ENCODE peak calls at places on chromosomes 1 and 21, in eight cellular contexts. A is activated naive CD4-positive, alpha-beta T cell treated with anti-CD3 and anti-CD28 coated beads for 36 hours; J is fibroblast of mammary gland; T is CD4-positive, alpha-beta T cell; Y is skeletal muscle cell; Q is AG09309; L is NCI-H1105 treated with DMSO at 0.1 percent for 48 hours; B is GM13977. I is an unnamed sample.

GRCh38 chr1:69737527-69738176 is 169.9 kb downstream of the LRRC7 start:
- DNase-seq in Q (peak; percentile 42), Y (peak; percentile 29), T (no peak), L (peak; percentile 60), A (peak; percentile 12), B (peak; percentile 12), J (peak; percentile 81), I (peak; percentile 66)

GRCh38 chr1:145858238-145858936 is 494 bp downstream of the PIAS3 start:
- DNase-seq in L (peak; percentile 76), Y (no peak), T (peak; percentile 17), J (no peak), Q (no peak), B (peak; percentile 85), A (peak; percentile 66), I (peak; percentile 82)

GRCh38 chr1:59903136-59903754 is 23.3 kb downstream of the CYP2J2 start:
- DNase-seq in Q (no peak), A (peak; percentile 51), B (peak; percentile 16), Y (no peak), J (peak; percentile 25), L (peak; percentile 3), T (no peak), I (peak; percentile 36)

GRCh38 chr1:200290010-200290685 is 119.7 kb downstream of the ZNF281 start:
- DNase-seq in J (no peak), T (no peak), A (no peak), B (no peak), Q (no peak), L (no peak), Y (no peak), I (no peak)

GRCh38 chr1:200372885-200373181 is 37.0 kb downstream of the ZNF281 start:
- DNase-seq in L (no peak), B (no peak), A (no peak), Y (no peak), T (no peak), J (no peak), Q (no peak), I (no peak)

GRCh38 chr1:12565966-12566352 is 52.1 kb downstream of the DHRS3 start:
- DNase-seq in A (no peak), L (no peak), J (no peak), B (no peak), T (no peak), Q (no peak), Y (no peak), I (no peak)

GRCh38 chr1:114154963-114155322 is 1.3 kb upstream of the SYT6 start:
- DNase-seq in Y (no peak), L (no peak), A (peak; percentile 24), T (no peak), J (peak; percentile 40), B (no peak), Q (no peak), I (no peak)

GRCh38 chr1:45535988-45536766 is 14.4 kb upstream of the AKR1A1 start:
- DNase-seq in Y (no peak), Q (no peak), J (no peak), L (no peak), T (no peak), B (no peak), A (no peak), I (no peak)

GRCh38 chr1:21647431-21648373 is 21.5 kb downstream of the RAP1GAP start:
- DNase-seq in J (peak; percentile 59), L (no peak), B (peak; percentile 72), Y (no peak), Q (no peak), T (no peak), A (peak; percentile 62), I (no peak)

GRCh38 chr1:53305650-53306049 is 22.2 kb downstream of the LRP8 start:
- DNase-seq in B (no peak), T (no peak), Q (no peak), Y (no peak), J (no peak), A (no peak), L (no peak), I (no peak)

GRCh38 chr21:45532826-45533730 is 9.2 kb downstream of the SLC19A1 start:
- DNase-seq in A (no peak), J (no peak), Y (no peak), B (no peak), Q (no peak), T (no peak), L (no peak), I (no peak)

GRCh38 chr21:45318146-45318555 is 30.5 kb upstream of the POFUT2 start:
- DNase-seq in J (no peak), L (no peak), A (no peak), B (no peak), Y (no peak), Q (no peak), T (no peak), I (no peak)

GRCh38 chr1:236400061-236400638 is 6.1 kb downstream of the EDARADD start:
- DNase-seq in Y (no peak), T (no peak), J (no peak), Q (no peak), A (no peak), L (no peak), B (no peak), I (no peak)

GRCh38 chr21:37450385-37451044 is 83.9 kb downstream of the DYRK1A start:
- DNase-seq in T (no peak), J (peak; percentile 44), L (no peak), B (no peak), Y (no peak), A (peak; percentile 15), Q (no peak), I (no peak)

GRCh38 chr21:35083246-35083645 is 34.1 kb upstream of the RUNX1 start:
- DNase-seq in B (no peak), T (no peak), Q (no peak), J (no peak), Y (no peak), L (no peak), A (no peak), I (no peak)

GRCh38 chr1:208129057-208129456 is 115.1 kb downstream of the PLXNA2 start:
- DNase-seq in B (no peak), Y (no peak), Q (no peak), T (no peak), J (peak; percentile 21), L (peak; percentile 20), A (no peak), I (no peak)

GRCh38 chr1:10939654-10940450 is 72.6 kb upstream of the TARDBP start:
- DNase-seq in L (no peak), B (peak; percentile 87), Y (no peak), A (peak; percentile 77), T (no peak), J (no peak), Q (no peak), I (no peak)

GRCh38 chr1:229159668-229160544 is 111.0 kb upstream of the RAB4A start:
- DNase-seq in Y (no peak), J (no peak), T (no peak), B (no peak), L (peak; percentile 51), A (no peak), Q (no peak), I (peak; percentile 7)

GRCh38 chr1:203122159-203122558 is 5.4 kb upstream of the ADORA1 start:
- DNase-seq in L (no peak), Q (no peak), T (no peak), J (no peak), A (no peak), B (no peak), Y (no peak), I (no peak)

GRCh38 chr1:178938959-178939317 is 68.1 kb upstream of the ANGPTL1 start:
- DNase-seq in Q (no peak), T (no peak), Y (peak; percentile 72), L (no peak), B (no peak), J (peak; percentile 87), A (no peak), I (no peak)

GRCh38 chr1:84851839-84852238 is 41.2 kb downstream of the LPAR3 start:
- DNase-seq in T (no peak), A (no peak), B (no peak), J (peak; percentile 95), Y (peak; percentile 73), Q (peak; percentile 80), L (no peak), I (no peak)

GRCh38 chr21:34988139-34988538 is 61.0 kb downstream of the RUNX1 start:
- DNase-seq in T (no peak), J (no peak), Q (no peak), B (no peak), A (no peak), L (no peak), Y (no peak), I (peak; percentile 5)

GRCh38 chr21:18608226-18608625 is 204.6 kb upstream of the TMPRSS15 start:
- DNase-seq in L (peak; percentile 91), Q (no peak), A (no peak), Y (no peak), J (no peak), T (no peak), B (no peak), I (peak; percentile 81)

GRCh38 chr21:43686811-43687565 is 27.6 kb downstream of the RRP1B start:
- DNase-seq in B (no peak), T (no peak), J (no peak), L (no peak), A (no peak), Q (no peak), Y (no peak), I (no peak)

GRCh38 chr1:42931911-42932422 is 26.7 kb downstream of the SLC2A1 start:
- DNase-seq in L (no peak), Q (no peak), T (peak; percentile 68), B (peak; percentile 88), A (peak; percentile 88), J (no peak), Y (no peak), I (no peak)

GRCh38 chr1:30184393-30185141 is 538.8 kb downstream of the MATN1 start:
- DNase-seq in T (no peak), A (no peak), Y (no peak), L (peak; percentile 23), J (no peak), B (no peak), Q (no peak), I (no peak)

GRCh38 chr1:232577809-232578208 is 52.1 kb downstream of the SIPA1L2 start:
- DNase-seq in T (no peak), Y (no peak), A (no peak), J (no peak), Q (no peak), L (no peak), B (no peak), I (no peak)

GRCh38 chr1:161131721-161132409 is 602 bp downstream of the DEDD start:
- DNase-seq in B (no peak), Q (no peak), Y (no peak), L (no peak), T (no peak), J (peak; percentile 29), A (peak; percentile 43), I (no peak)

GRCh38 chr1:62962794-62963776 is 179.2 kb downstream of the ATG4C start:
- DNase-seq in Y (peak; percentile 2), Q (peak; percentile 7), T (no peak), J (peak; percentile 53), A (peak; percentile 49), L (no peak), B (peak; percentile 66), I (peak; percentile 25)

GRCh38 chr1:200962631-200963030 is 60.9 kb downstream of the KIF21B start:
- DNase-seq in A (no peak), B (no peak), L (no peak), T (no peak), Y (no peak), Q (no peak), J (no peak), I (no peak)

GRCh38 chr1:24702511-24703293 is 42.5 kb upstream of the CLIC4 start:
- DNase-seq in B (no peak), Q (no peak), L (no peak), J (peak; percentile 51), A (no peak), Y (no peak), T (no peak), I (no peak)

GRCh38 chr1:234915923-234916675 is 212.5 kb downstream of the TOMM20 start:
- DNase-seq in B (no peak), J (peak; percentile 24), Y (peak; percentile 41), T (no peak), A (no peak), Q (peak; percentile 60), L (no peak), I (no peak)

GRCh38 chr1:219130536-219130935 is 43.1 kb upstream of the LYPLAL1 start:
- DNase-seq in L (no peak), T (no peak), J (no peak), Q (no peak), A (no peak), Y (no peak), B (no peak), I (no peak)

GRCh38 chr1:19734056-19734455 is 65.7 kb downstream of the TMCO4 start:
- DNase-seq in B (no peak), Y (no peak), L (no peak), J (no peak), T (no peak), A (no peak), Q (no peak), I (no peak)

I was measured in NCI-H748 treated with DMSO at 0.1 percent for 48 hours.